ENCODE peak calls at places on chromosomes 13 and 19, in nine cellular contexts. T is endothelial cell; Y is fibroblast of the aortic adventitia; I is skeletal muscle cell; W is mucosa of gallbladder; A is stimulated activated CD8-positive, alpha-beta memory T cell treated with anti-CD3 and anti-CD28 coated beads, Interleukin-7, amount 100 ng/mL, for 48 hours; P is aorta; C is uterus; E is right atrium auricular region. S is an unnamed sample.

GRCh38 chr13:35600137-35600536 is 123.6 kb upstream of the MAB21L1 start:
- DNase-seq in P (no peak), T (no peak), E (no peak), C (no peak), W (no peak), I (peak; percentile 10), A (no peak), Y (peak; percentile 5), S (no peak)

GRCh38 chr13:26219726-26220125 is 2.4 kb downstream of the RNF6 start:
- DNase-seq in C (no peak), P (no peak), E (no peak), T (no peak), A (no peak), W (no peak), Y (peak; percentile 24), I (no peak), S (no peak)

GRCh38 chr19:5345895-5346386 is 5.3 kb upstream of the PTPRS start:
- DNase-seq in I (peak; percentile 63), T (no peak), E (peak; percentile 59), C (no peak), A (no peak), P (no peak), W (no peak), Y (peak; percentile 53), S (no peak)

GRCh38 chr13:33348366-33348765 is 62.8 kb upstream of the STARD13 start:
- DNase-seq in I (no peak), T (no peak), C (no peak), Y (peak; percentile 33), W (no peak), E (no peak), P (no peak), A (no peak), S (no peak)

GRCh38 chr19:19508217-19508616 is 7.1 kb downstream of the TSSK6 start:
- DNase-seq in E (no peak), Y (no peak), P (no peak), C (no peak), A (no peak), W (no peak), T (no peak), I (no peak), S (no peak)

GRCh38 chr13:33281951-33282595 is 3.5 kb downstream of the STARD13 start:
- DNase-seq in E (no peak), P (no peak), C (no peak), A (no peak), Y (peak; percentile 47), W (no peak), T (no peak), I (peak; percentile 52), S (no peak)

GRCh38 chr13:113669231-113669870 is 2.3 kb downstream of the GRK1 start:
- DNase-seq in E (no peak), A (no peak), I (no peak), T (no peak), C (peak; percentile 6), Y (no peak), W (no peak), P (peak; percentile 40), S (peak; percentile 0)

GRCh38 chr19:3945838-3946237 is 13.0 kb downstream of the NMRK2 start:
- DNase-seq in W (no peak), Y (peak; percentile 35), C (no peak), I (no peak), A (no peak), E (no peak), P (no peak), T (no peak), S (no peak)

GRCh38 chr19:55173717-55174409 is 6.2 kb downstream of the SYT5 start:
- DNase-seq in Y (peak; percentile 80), A (no peak), I (no peak), P (peak; percentile 86), W (peak; percentile 23), E (peak; percentile 70), T (peak; percentile 54), C (peak; percentile 46), S (peak; percentile 63)

GRCh38 chr13:113114511-113115362 is 7.9 kb upstream of the F10 start:
- DNase-seq in T (no peak), I (no peak), W (no peak), A (no peak), Y (no peak), C (no peak), P (peak; percentile 71), E (no peak), S (no peak)

GRCh38 chr19:5903054-5903501 is 512 bp downstream of the NDUFA11 start:
- DNase-seq in A (no peak), Y (peak; percentile 58), C (no peak), I (no peak), P (no peak), W (no peak), E (no peak), T (no peak), S (no peak)

GRCh38 chr19:18683109-18683954 is at the start of gene CRTC1:
- DNase-seq in T (peak; percentile 94), C (peak; percentile 89), A (peak; percentile 85), P (peak; percentile 97), W (peak; percentile 86), E (peak; percentile 78), I (peak; percentile 26), Y (peak; percentile 79), S (peak; percentile 86)

GRCh38 chr19:48290341-48290922 is 20.6 kb downstream of the ZNF114 start:
- DNase-seq in C (peak; percentile 28), Y (peak; percentile 61), P (no peak), T (peak; percentile 61), I (no peak), E (no peak), A (no peak), W (no peak), S (no peak)

GRCh38 chr19:46745521-46746280 is at the start of gene FKRP:
- DNase-seq in T (peak; percentile 38), I (no peak), C (no peak), W (no peak), E (no peak), Y (no peak), A (no peak), P (no peak), S (peak; percentile 48)

GRCh38 chr13:97911311-97912138 is 42.0 kb upstream of the IPO5 start:
- DNase-seq in W (no peak), T (peak; percentile 5), C (no peak), I (no peak), A (no peak), E (no peak), Y (peak; percentile 15), P (no peak), S (no peak)

GRCh38 chr13:104310861-104311260 is 1244.6 kb upstream of the SLC10A2 start:
- DNase-seq in A (no peak), E (no peak), P (no peak), Y (no peak), T (no peak), I (no peak), W (no peak), C (no peak), S (no peak)

GRCh38 chr19:10006335-10006708 is 4.0 kb downstream of the COL5A3 start:
- DNase-seq in T (no peak), P (no peak), W (peak; percentile 24), E (peak; percentile 60), C (peak; percentile 66), I (peak; percentile 83), Y (peak; percentile 57), A (no peak), S (peak; percentile 66)

GRCh38 chr13:113552786-113553540 is 31.6 kb upstream of the TFDP1 start:
- DNase-seq in Y (no peak), W (peak; percentile 10), P (peak; percentile 55), A (no peak), I (no peak), T (peak; percentile 43), C (no peak), E (peak; percentile 53), S (no peak)

GRCh38 chr19:17164644-17165043 is 50.5 kb upstream of the USE1 start:
- DNase-seq in Y (no peak), W (no peak), P (no peak), C (no peak), E (no peak), A (no peak), I (no peak), T (no peak), S (no peak)

GRCh38 chr19:53549354-53549753 is 11.4 kb downstream of the ZNF331 start:
- DNase-seq in W (no peak), C (no peak), I (peak; percentile 38), T (no peak), A (no peak), E (no peak), Y (peak; percentile 86), P (no peak), S (no peak)

GRCh38 chr13:91135376-91135775 is 212.1 kb upstream of the MIR17HG start:
- DNase-seq in I (no peak), C (no peak), A (no peak), Y (no peak), T (no peak), E (no peak), P (no peak), W (no peak), S (no peak)

GRCh38 chr19:13483215-13483614 is 23.1 kb downstream of the CACNA1A start:
- DNase-seq in I (no peak), Y (no peak), A (no peak), C (no peak), P (no peak), W (no peak), E (no peak), T (no peak), S (no peak)

GRCh38 chr13:101511766-101512165 is 59.3 kb downstream of the ITGBL1 start:
- DNase-seq in W (no peak), A (no peak), P (no peak), E (no peak), T (no peak), Y (peak; percentile 29), I (no peak), C (no peak), S (no peak)

GRCh38 chr13:27578121-27579030 is 42.0 kb downstream of the LNX2 start:
- DNase-seq in C (no peak), A (no peak), P (no peak), T (no peak), E (no peak), I (peak; percentile 21), W (no peak), Y (no peak), S (no peak)

GRCh38 chr13:73943137-73943964 is 190.9 kb downstream of the KLF12 start:
- DNase-seq in P (no peak), A (no peak), W (no peak), E (no peak), Y (peak; percentile 18), T (no peak), I (no peak), C (no peak), S (no peak)

GRCh38 chr19:10525636-10526035 is 8.4 kb upstream of the S1PR5 start:
- DNase-seq in E (no peak), C (no peak), Y (no peak), I (no peak), T (no peak), P (no peak), A (no peak), W (no peak), S (no peak)

GRCh38 chr13:98766716-98767115 is 14.2 kb upstream of the SLC15A1 start:
- DNase-seq in C (no peak), W (no peak), Y (no peak), T (no peak), I (no peak), E (no peak), A (no peak), P (no peak), S (no peak)

GRCh38 chr19:1481893-1482360 is 2.9 kb upstream of the C19orf25 start:
- DNase-seq in W (no peak), E (no peak), I (no peak), C (no peak), P (peak; percentile 76), Y (no peak), A (no peak), T (no peak), S (no peak)

GRCh38 chr19:38949580-38950367 is 19.0 kb downstream of the MRPS12 start:
- DNase-seq in P (peak; percentile 95), T (peak; percentile 90), A (peak; percentile 68), W (peak; percentile 89), C (peak; percentile 82), I (peak; percentile 24), Y (peak; percentile 22), E (peak; percentile 70), S (peak; percentile 87)

GRCh38 chr13:35930665-35931631 is 200.2 kb downstream of the DCLK1 start:
- DNase-seq in Y (peak; percentile 38), W (no peak), E (no peak), A (no peak), C (no peak), T (no peak), P (no peak), I (no peak), S (no peak)

GRCh38 chr13:30466358-30466714 is 600 bp upstream of the HMGB1 start:
- DNase-seq in Y (no peak), W (no peak), T (peak; percentile 9), E (no peak), C (no peak), A (no peak), I (no peak), P (no peak), S (no peak)